ENCODE peak calls at places on chromosomes 11 and 22, in seven cellular contexts. One of them, this sample, is unnamed.

GRCh38 chr11:129694538-129694937 is 121.1 kb upstream of the TMEM45B start:
- DNase-seq in HT1080: no peak
- DNase-seq in Caki2: no peak
- DNase-seq in GM23338: peak
- DNase-seq in dorsolateral prefrontal cortex: no peak
- DNase-seq in fibroblast of lung: no peak
- DNase-seq in D341Med: no peak
- DNase-seq in this sample: no peak

GRCh38 chr22:47351836-47352579 is 589.6 kb downstream of the TBC1D22A start:
- DNase-seq in Caki2: no peak
- DNase-seq in HT1080: no peak
- DNase-seq in D341Med: peak
- DNase-seq in GM23338: no peak
- DNase-seq in dorsolateral prefrontal cortex: no peak
- DNase-seq in fibroblast of lung: no peak
- DNase-seq in this sample: no peak

GRCh38 chr11:64264371-64264852 is 13.1 kb downstream of the PLCB3 start:
- DNase-seq in HT1080: no peak
- DNase-seq in D341Med: no peak
- DNase-seq in fibroblast of lung: no peak
- DNase-seq in Caki2: no peak
- DNase-seq in GM23338: no peak
- DNase-seq in dorsolateral prefrontal cortex: no peak
- DNase-seq in this sample: peak

GRCh38 chr22:42701694-42702093 is 19.0 kb downstream of the A4GALT start:
- DNase-seq in dorsolateral prefrontal cortex: no peak
- DNase-seq in D341Med: peak
- DNase-seq in GM23338: no peak
- DNase-seq in HT1080: no peak
- DNase-seq in fibroblast of lung: no peak
- DNase-seq in Caki2: no peak
- DNase-seq in this sample: no peak

GRCh38 chr22:24383061-24383460 is 44.3 kb upstream of the ADORA2A start:
- DNase-seq in dorsolateral prefrontal cortex: no peak
- DNase-seq in HT1080: no peak
- DNase-seq in GM23338: no peak
- DNase-seq in D341Med: no peak
- DNase-seq in Caki2: no peak
- DNase-seq in fibroblast of lung: no peak
- DNase-seq in this sample: no peak

GRCh38 chr11:88590366-88590765 is 252.8 kb upstream of the CTSC start:
- DNase-seq in D341Med: no peak
- DNase-seq in dorsolateral prefrontal cortex: no peak
- DNase-seq in fibroblast of lung: no peak
- DNase-seq in GM23338: no peak
- DNase-seq in HT1080: peak
- DNase-seq in Caki2: no peak
- DNase-seq in this sample: no peak

GRCh38 chr11:122882809-122883681 is 486 bp downstream of the JHY start:
- DNase-seq in fibroblast of lung: no peak
- DNase-seq in GM23338: peak
- DNase-seq in dorsolateral prefrontal cortex: no peak
- DNase-seq in HT1080: peak
- DNase-seq in Caki2: peak
- DNase-seq in D341Med: peak
- DNase-seq in this sample: peak

GRCh38 chr11:118338637-118339061 is 3.9 kb downstream of the CD3D start:
- DNase-seq in fibroblast of lung: no peak
- DNase-seq in Caki2: no peak
- DNase-seq in HT1080: peak
- DNase-seq in GM23338: peak
- DNase-seq in D341Med: no peak
- DNase-seq in dorsolateral prefrontal cortex: no peak
- DNase-seq in this sample: peak

GRCh38 chr11:15073361-15074205 is at the start of gene CALCB:
- DNase-seq in Caki2: peak
- DNase-seq in dorsolateral prefrontal cortex: no peak
- DNase-seq in fibroblast of lung: peak
- DNase-seq in GM23338: peak
- DNase-seq in HT1080: no peak
- DNase-seq in D341Med: peak
- DNase-seq in this sample: peak

GRCh38 chr11:128481135-128481534 is 106.2 kb downstream of the ETS1 start:
- DNase-seq in GM23338: no peak
- DNase-seq in D341Med: no peak
- DNase-seq in Caki2: no peak
- DNase-seq in fibroblast of lung: peak
- DNase-seq in dorsolateral prefrontal cortex: no peak
- DNase-seq in HT1080: no peak
- DNase-seq in this sample: no peak

GRCh38 chr11:45250035-45250693 is 36.0 kb downstream of the SYT13 start:
- DNase-seq in HT1080: no peak
- DNase-seq in D341Med: no peak
- DNase-seq in dorsolateral prefrontal cortex: no peak
- DNase-seq in fibroblast of lung: no peak
- DNase-seq in Caki2: no peak
- DNase-seq in GM23338: no peak
- DNase-seq in this sample: peak

GRCh38 chr11:130088909-130089668 is 19.4 kb downstream of the APLP2 start:
- DNase-seq in dorsolateral prefrontal cortex: no peak
- DNase-seq in D341Med: no peak
- DNase-seq in fibroblast of lung: no peak
- DNase-seq in GM23338: no peak
- DNase-seq in HT1080: no peak
- DNase-seq in Caki2: no peak
- DNase-seq in this sample: no peak

GRCh38 chr11:68582416-68583046 is 101.8 kb upstream of the GAL start:
- DNase-seq in fibroblast of lung: no peak
- DNase-seq in GM23338: no peak
- DNase-seq in HT1080: no peak
- DNase-seq in dorsolateral prefrontal cortex: no peak
- DNase-seq in Caki2: no peak
- DNase-seq in D341Med: no peak
- DNase-seq in this sample: no peak

GRCh38 chr22:42905217-42905616 is 48.1 kb upstream of the ARFGAP3 start:
- DNase-seq in GM23338: no peak
- DNase-seq in HT1080: no peak
- DNase-seq in dorsolateral prefrontal cortex: no peak
- DNase-seq in D341Med: no peak
- DNase-seq in Caki2: no peak
- DNase-seq in fibroblast of lung: no peak
- DNase-seq in this sample: no peak

GRCh38 chr11:12677131-12677530 is 2.9 kb downstream of the TEAD1 start:
- DNase-seq in dorsolateral prefrontal cortex: no peak
- DNase-seq in fibroblast of lung: peak
- DNase-seq in HT1080: peak
- DNase-seq in D341Med: no peak
- DNase-seq in Caki2: no peak
- DNase-seq in GM23338: no peak
- DNase-seq in this sample: peak

GRCh38 chr11:4181780-4182721 is 87.5 kb downstream of the RRM1 start:
- DNase-seq in D341Med: peak
- DNase-seq in dorsolateral prefrontal cortex: no peak
- DNase-seq in Caki2: peak
- DNase-seq in fibroblast of lung: peak
- DNase-seq in HT1080: peak
- DNase-seq in GM23338: peak
- DNase-seq in this sample: peak

GRCh38 chr11:28820296-28820989 is 712.3 kb downstream of the METTL15 start:
- DNase-seq in Caki2: no peak
- DNase-seq in GM23338: no peak
- DNase-seq in dorsolateral prefrontal cortex: no peak
- DNase-seq in HT1080: no peak
- DNase-seq in fibroblast of lung: no peak
- DNase-seq in D341Med: no peak
- DNase-seq in this sample: peak

GRCh38 chr11:86469491-86470388 is 95.1 kb downstream of the CCDC81 start:
- DNase-seq in D341Med: no peak
- DNase-seq in GM23338: no peak
- DNase-seq in dorsolateral prefrontal cortex: no peak
- DNase-seq in fibroblast of lung: no peak
- DNase-seq in Caki2: no peak
- DNase-seq in HT1080: no peak
- DNase-seq in this sample: peak

GRCh38 chr11:17351510-17352176 is at the start of gene NCR3LG1:
- DNase-seq in fibroblast of lung: peak
- DNase-seq in D341Med: peak
- DNase-seq in dorsolateral prefrontal cortex: peak
- DNase-seq in GM23338: peak
- DNase-seq in Caki2: peak
- DNase-seq in HT1080: no peak
- DNase-seq in this sample: peak

GRCh38 chr22:27242111-27242436 is 559.5 kb downstream of the MN1 start:
- DNase-seq in D341Med: no peak
- DNase-seq in HT1080: no peak
- DNase-seq in Caki2: no peak
- DNase-seq in fibroblast of lung: no peak
- DNase-seq in dorsolateral prefrontal cortex: no peak
- DNase-seq in GM23338: no peak
- DNase-seq in this sample: no peak

GRCh38 chr11:133945087-133945974 is 11.4 kb downstream of the IGSF9B start:
- DNase-seq in fibroblast of lung: no peak
- DNase-seq in dorsolateral prefrontal cortex: no peak
- DNase-seq in D341Med: no peak
- DNase-seq in GM23338: no peak
- DNase-seq in HT1080: peak
- DNase-seq in Caki2: no peak
- DNase-seq in this sample: no peak

GRCh38 chr11:14423633-14424032 is 64.7 kb upstream of the RRAS2 start:
- DNase-seq in Caki2: no peak
- DNase-seq in fibroblast of lung: peak
- DNase-seq in D341Med: no peak
- DNase-seq in HT1080: peak
- DNase-seq in GM23338: no peak
- DNase-seq in dorsolateral prefrontal cortex: no peak
- DNase-seq in this sample: peak

GRCh38 chr11:18066626-18067025 is 20.6 kb upstream of the TPH1 start:
- DNase-seq in Caki2: no peak
- DNase-seq in HT1080: no peak
- DNase-seq in dorsolateral prefrontal cortex: no peak
- DNase-seq in fibroblast of lung: peak
- DNase-seq in GM23338: no peak
- DNase-seq in D341Med: no peak
- DNase-seq in this sample: no peak

GRCh38 chr11:57542582-57542981 is 5.2 kb downstream of the SMTNL1 start:
- DNase-seq in GM23338: no peak
- DNase-seq in D341Med: no peak
- DNase-seq in fibroblast of lung: no peak
- DNase-seq in Caki2: no peak
- DNase-seq in HT1080: no peak
- DNase-seq in dorsolateral prefrontal cortex: no peak
- DNase-seq in this sample: no peak

GRCh38 chr11:75554258-75555022 is 7.6 kb upstream of the SERPINH1 start:
- DNase-seq in GM23338: peak
- DNase-seq in dorsolateral prefrontal cortex: peak
- DNase-seq in D341Med: no peak
- DNase-seq in Caki2: no peak
- DNase-seq in HT1080: peak
- DNase-seq in fibroblast of lung: peak
- DNase-seq in this sample: peak

GRCh38 chr11:8382436-8383053 is 118.9 kb upstream of the LMO1 start:
- DNase-seq in fibroblast of lung: peak
- DNase-seq in D341Med: no peak
- DNase-seq in HT1080: peak
- DNase-seq in dorsolateral prefrontal cortex: no peak
- DNase-seq in Caki2: peak
- DNase-seq in GM23338: no peak
- DNase-seq in this sample: peak

GRCh38 chr22:46777609-46777970 is 15.1 kb downstream of the TBC1D22A start:
- DNase-seq in GM23338: no peak
- DNase-seq in Caki2: no peak
- DNase-seq in dorsolateral prefrontal cortex: no peak
- DNase-seq in fibroblast of lung: no peak
- DNase-seq in HT1080: no peak
- DNase-seq in D341Med: peak
- DNase-seq in this sample: peak

GRCh38 chr11:61028135-61028729 is 56.8 kb downstream of the CD6 start:
- DNase-seq in fibroblast of lung: no peak
- DNase-seq in HT1080: peak
- DNase-seq in D341Med: no peak
- DNase-seq in GM23338: no peak
- DNase-seq in Caki2: no peak
- DNase-seq in dorsolateral prefrontal cortex: no peak
- DNase-seq in this sample: no peak

GRCh38 chr11:108122166-108122628 is 830 bp downstream of the ACAT1 start:
- DNase-seq in GM23338: peak
- DNase-seq in D341Med: peak
- DNase-seq in fibroblast of lung: peak
- DNase-seq in HT1080: peak
- DNase-seq in dorsolateral prefrontal cortex: no peak
- DNase-seq in Caki2: peak
- DNase-seq in this sample: peak

GRCh38 chr22:31173386-31174145 is 13.6 kb downstream of the RNF185 start:
- DNase-seq in D341Med: no peak
- DNase-seq in GM23338: no peak
- DNase-seq in fibroblast of lung: peak
- DNase-seq in dorsolateral prefrontal cortex: no peak
- DNase-seq in Caki2: peak
- DNase-seq in HT1080: peak
- DNase-seq in this sample: no peak

GRCh38 chr11:124739479-124740276 is at the start of gene NRGN:
- DNase-seq in D341Med: peak
- DNase-seq in fibroblast of lung: peak
- DNase-seq in Caki2: peak
- DNase-seq in dorsolateral prefrontal cortex: peak
- DNase-seq in GM23338: peak
- DNase-seq in HT1080: peak
- DNase-seq in this sample: peak

GRCh38 chr11:26778000-26778757 is 56.3 kb upstream of the SLC5A12 start:
- DNase-seq in fibroblast of lung: peak
- DNase-seq in Caki2: no peak
- DNase-seq in GM23338: no peak
- DNase-seq in dorsolateral prefrontal cortex: no peak
- DNase-seq in D341Med: no peak
- DNase-seq in HT1080: peak
- DNase-seq in this sample: no peak

GRCh38 chr11:2988361-2988762 is 3.8 kb downstream of the NAP1L4 start:
- DNase-seq in HT1080: no peak
- DNase-seq in GM23338: no peak
- DNase-seq in Caki2: no peak
- DNase-seq in dorsolateral prefrontal cortex: no peak
- DNase-seq in fibroblast of lung: no peak
- DNase-seq in D341Med: no peak
- DNase-seq in this sample: no peak

GRCh38 chr11:69286358-69287327 is 7.3 kb upstream of the MYEOV start:
- DNase-seq in D341Med: no peak
- DNase-seq in dorsolateral prefrontal cortex: no peak
- DNase-seq in Caki2: no peak
- DNase-seq in HT1080: no peak
- DNase-seq in fibroblast of lung: no peak
- DNase-seq in GM23338: peak
- DNase-seq in this sample: peak

GRCh38 chr22:50072167-50072555 is 13.1 kb downstream of the MLC1 start:
- DNase-seq in D341Med: no peak
- DNase-seq in fibroblast of lung: no peak
- DNase-seq in Caki2: no peak
- DNase-seq in GM23338: no peak
- DNase-seq in dorsolateral prefrontal cortex: no peak
- DNase-seq in HT1080: no peak
- DNase-seq in this sample: no peak

GRCh38 chr22:20137671-20138416 is 6.2 kb downstream of the ZDHHC8 start:
- DNase-seq in HT1080: no peak
- DNase-seq in dorsolateral prefrontal cortex: peak
- DNase-seq in GM23338: no peak
- DNase-seq in fibroblast of lung: no peak
- DNase-seq in D341Med: no peak
- DNase-seq in Caki2: no peak
- DNase-seq in this sample: no peak

GRCh38 chr11:83545911-83546310 is 259.7 kb upstream of the CCDC90B start:
- DNase-seq in D341Med: no peak
- DNase-seq in fibroblast of lung: no peak
- DNase-seq in Caki2: no peak
- DNase-seq in HT1080: no peak
- DNase-seq in GM23338: no peak
- DNase-seq in dorsolateral prefrontal cortex: no peak
- DNase-seq in this sample: no peak

GRCh38 chr11:73531386-73531785 is 66.5 kb downstream of the FAM168A start:
- DNase-seq in HT1080: no peak
- DNase-seq in D341Med: no peak
- DNase-seq in fibroblast of lung: no peak
- DNase-seq in GM23338: no peak
- DNase-seq in Caki2: no peak
- DNase-seq in dorsolateral prefrontal cortex: no peak
- DNase-seq in this sample: no peak

This sample was measured in left kidney.